ENCODE peak calls at places on chromosome 9, in eight cellular contexts. One of them, this sample, is unnamed.

GRCh38 chr9:114035221-114035844 is 42.8 kb downstream of the AMBP start:
- DNase-seq in NAMALWA: no peak
- DNase-seq in T-helper 2 cell: no peak
- DNase-seq in cardiac septum: peak; percentile 38
- DNase-seq in progenitor cell of endocrine pancreas: no peak
- DNase-seq in mucosa of gallbladder: peak; percentile 8
- DNase-seq in GM12891: no peak
- DNase-seq in fibroblast of the aortic adventitia: peak; percentile 11
- DNase-seq in this sample: no peak

GRCh38 chr9:93536874-93537273 is 39.5 kb upstream of the PHF2 start:
- DNase-seq in NAMALWA: no peak
- DNase-seq in T-helper 2 cell: no peak
- DNase-seq in cardiac septum: no peak
- DNase-seq in progenitor cell of endocrine pancreas: no peak
- DNase-seq in mucosa of gallbladder: no peak
- DNase-seq in GM12891: no peak
- DNase-seq in fibroblast of the aortic adventitia: no peak
- DNase-seq in this sample: no peak

GRCh38 chr9:136726631-136727191 is 14.3 kb downstream of the DIPK1B start:
- DNase-seq in NAMALWA: peak; percentile 87
- DNase-seq in T-helper 2 cell: peak; percentile 81
- DNase-seq in cardiac septum: no peak
- DNase-seq in progenitor cell of endocrine pancreas: no peak
- DNase-seq in mucosa of gallbladder: no peak
- DNase-seq in GM12891: peak; percentile 74
- DNase-seq in fibroblast of the aortic adventitia: peak; percentile 27
- DNase-seq in this sample: no peak

GRCh38 chr9:108842610-108843295 is 13.0 kb downstream of the ACTL7B start:
- DNase-seq in NAMALWA: no peak
- DNase-seq in T-helper 2 cell: peak; percentile 9
- DNase-seq in cardiac septum: no peak
- DNase-seq in progenitor cell of endocrine pancreas: no peak
- DNase-seq in mucosa of gallbladder: no peak
- DNase-seq in GM12891: no peak
- DNase-seq in fibroblast of the aortic adventitia: no peak
- DNase-seq in this sample: no peak

GRCh38 chr9:130741831-130742449 is 48.4 kb downstream of the EXOSC2 start:
- DNase-seq in NAMALWA: no peak
- DNase-seq in T-helper 2 cell: no peak
- DNase-seq in cardiac septum: no peak
- DNase-seq in progenitor cell of endocrine pancreas: no peak
- DNase-seq in mucosa of gallbladder: no peak
- DNase-seq in GM12891: no peak
- DNase-seq in fibroblast of the aortic adventitia: peak; percentile 39
- DNase-seq in this sample: peak; percentile 52

GRCh38 chr9:38414040-38414723 is 10.1 kb downstream of the IGFBPL1 start:
- DNase-seq in NAMALWA: no peak
- DNase-seq in T-helper 2 cell: no peak
- DNase-seq in cardiac septum: no peak
- DNase-seq in progenitor cell of endocrine pancreas: no peak
- DNase-seq in mucosa of gallbladder: no peak
- DNase-seq in GM12891: no peak
- DNase-seq in fibroblast of the aortic adventitia: no peak
- DNase-seq in this sample: no peak

GRCh38 chr9:3662671-3663070 is 136.9 kb upstream of the RFX3 start:
- DNase-seq in NAMALWA: no peak
- DNase-seq in T-helper 2 cell: no peak
- DNase-seq in cardiac septum: no peak
- DNase-seq in progenitor cell of endocrine pancreas: no peak
- DNase-seq in mucosa of gallbladder: no peak
- DNase-seq in GM12891: no peak
- DNase-seq in fibroblast of the aortic adventitia: no peak
- DNase-seq in this sample: peak; percentile 86

GRCh38 chr9:78023003-78023741 is 8.4 kb downstream of the GNAQ start:
- DNase-seq in NAMALWA: peak; percentile 24
- DNase-seq in T-helper 2 cell: no peak
- DNase-seq in cardiac septum: no peak
- DNase-seq in progenitor cell of endocrine pancreas: no peak
- DNase-seq in mucosa of gallbladder: peak; percentile 64
- DNase-seq in GM12891: no peak
- DNase-seq in fibroblast of the aortic adventitia: peak; percentile 83
- DNase-seq in this sample: peak; percentile 91

GRCh38 chr9:73152953-73153352 is 1.3 kb downstream of the ANXA1 start:
- DNase-seq in NAMALWA: no peak
- DNase-seq in T-helper 2 cell: peak; percentile 85
- DNase-seq in cardiac septum: no peak
- DNase-seq in progenitor cell of endocrine pancreas: no peak
- DNase-seq in mucosa of gallbladder: no peak
- DNase-seq in GM12891: peak; percentile 3
- DNase-seq in fibroblast of the aortic adventitia: peak; percentile 49
- DNase-seq in this sample: no peak

GRCh38 chr9:99925542-99925941 is 19.1 kb downstream of the STX17 start:
- DNase-seq in NAMALWA: no peak
- DNase-seq in T-helper 2 cell: no peak
- DNase-seq in cardiac septum: no peak
- DNase-seq in progenitor cell of endocrine pancreas: no peak
- DNase-seq in mucosa of gallbladder: no peak
- DNase-seq in GM12891: no peak
- DNase-seq in fibroblast of the aortic adventitia: no peak
- DNase-seq in this sample: no peak

GRCh38 chr9:18051638-18052037 is 422.3 kb upstream of the ADAMTSL1 start:
- DNase-seq in NAMALWA: no peak
- DNase-seq in T-helper 2 cell: peak; percentile 12
- DNase-seq in cardiac septum: no peak
- DNase-seq in progenitor cell of endocrine pancreas: no peak
- DNase-seq in mucosa of gallbladder: no peak
- DNase-seq in GM12891: no peak
- DNase-seq in fibroblast of the aortic adventitia: no peak
- DNase-seq in this sample: no peak

GRCh38 chr9:84436386-84437114 is 96.0 kb upstream of the SLC28A3 start:
- DNase-seq in NAMALWA: no peak
- DNase-seq in T-helper 2 cell: no peak
- DNase-seq in cardiac septum: no peak
- DNase-seq in progenitor cell of endocrine pancreas: no peak
- DNase-seq in mucosa of gallbladder: no peak
- DNase-seq in GM12891: no peak
- DNase-seq in fibroblast of the aortic adventitia: peak; percentile 8
- DNase-seq in this sample: no peak

GRCh38 chr9:130448035-130448624 is 3.4 kb downstream of the ASS1 start:
- DNase-seq in NAMALWA: peak; percentile 63
- DNase-seq in T-helper 2 cell: no peak
- DNase-seq in cardiac septum: no peak
- DNase-seq in progenitor cell of endocrine pancreas: no peak
- DNase-seq in mucosa of gallbladder: no peak
- DNase-seq in GM12891: no peak
- DNase-seq in fibroblast of the aortic adventitia: no peak
- DNase-seq in this sample: peak; percentile 48

GRCh38 chr9:135804588-135805421 is 102.5 kb downstream of the CAMSAP1 start:
- DNase-seq in NAMALWA: no peak
- DNase-seq in T-helper 2 cell: no peak
- DNase-seq in cardiac septum: no peak
- DNase-seq in progenitor cell of endocrine pancreas: no peak
- DNase-seq in mucosa of gallbladder: no peak
- DNase-seq in GM12891: no peak
- DNase-seq in fibroblast of the aortic adventitia: peak; percentile 26
- DNase-seq in this sample: peak; percentile 11

GRCh38 chr9:116115731-116116353 is 37.7 kb upstream of the PAPPA start:
- DNase-seq in NAMALWA: no peak
- DNase-seq in T-helper 2 cell: no peak
- DNase-seq in cardiac septum: no peak
- DNase-seq in progenitor cell of endocrine pancreas: no peak
- DNase-seq in mucosa of gallbladder: no peak
- DNase-seq in GM12891: no peak
- DNase-seq in fibroblast of the aortic adventitia: peak; percentile 85
- DNase-seq in this sample: peak; percentile 58